ENCODE peak calls at places on chromosomes 6 and 20, in nine cellular contexts. One of them, this sample, is unnamed.

GRCh38 chr20:52577696-52578095 is 386.1 kb upstream of the ZFP64 start:
- DNase-seq in endodermal cell: no peak
- DNase-seq in HEK293T: no peak
- DNase-seq in psoas muscle: no peak
- DNase-seq in T47D: no peak
- DNase-seq in cardiac fibroblast: no peak
- DNase-seq in activated gamma-delta T cell treated with Interleukin-2 at 50 U/mL for 16 hours: no peak
- DNase-seq in non-pigmented ciliary epithelial cell: no peak
- DNase-seq in dermis blood vessel endothelial cell: no peak
- DNase-seq in this sample: no peak

GRCh38 chr20:13898012-13898612 is 92.3 kb downstream of the SEL1L2 start:
- DNase-seq in endodermal cell: no peak
- DNase-seq in HEK293T: peak
- DNase-seq in psoas muscle: no peak
- DNase-seq in T47D: peak
- DNase-seq in cardiac fibroblast: no peak
- DNase-seq in activated gamma-delta T cell treated with Interleukin-2 at 50 U/mL for 16 hours: no peak
- DNase-seq in non-pigmented ciliary epithelial cell: no peak
- DNase-seq in dermis blood vessel endothelial cell: no peak
- DNase-seq in this sample: no peak

GRCh38 chr6:5645275-5645674 is 361.4 kb downstream of the NRN1 start:
- DNase-seq in endodermal cell: no peak
- DNase-seq in HEK293T: no peak
- DNase-seq in psoas muscle: no peak
- DNase-seq in T47D: no peak
- DNase-seq in cardiac fibroblast: no peak
- DNase-seq in activated gamma-delta T cell treated with Interleukin-2 at 50 U/mL for 16 hours: no peak
- DNase-seq in non-pigmented ciliary epithelial cell: no peak
- DNase-seq in dermis blood vessel endothelial cell: no peak
- DNase-seq in this sample: no peak

GRCh38 chr20:33663161-33664084 is 1.3 kb downstream of the C20orf144 start:
- DNase-seq in endodermal cell: peak
- DNase-seq in HEK293T: peak
- DNase-seq in psoas muscle: peak
- DNase-seq in T47D: peak
- DNase-seq in cardiac fibroblast: peak
- DNase-seq in activated gamma-delta T cell treated with Interleukin-2 at 50 U/mL for 16 hours: peak
- DNase-seq in non-pigmented ciliary epithelial cell: no peak
- DNase-seq in dermis blood vessel endothelial cell: peak
- DNase-seq in this sample: peak

GRCh38 chr6:129989396-129989795 is 29.0 kb upstream of the L3MBTL3 start:
- DNase-seq in endodermal cell: no peak
- DNase-seq in HEK293T: no peak
- DNase-seq in psoas muscle: no peak
- DNase-seq in T47D: no peak
- DNase-seq in cardiac fibroblast: no peak
- DNase-seq in activated gamma-delta T cell treated with Interleukin-2 at 50 U/mL for 16 hours: no peak
- DNase-seq in non-pigmented ciliary epithelial cell: no peak
- DNase-seq in dermis blood vessel endothelial cell: no peak
- DNase-seq in this sample: no peak

GRCh38 chr6:71250050-71250689 is 38.4 kb upstream of the OGFRL1 start:
- DNase-seq in endodermal cell: no peak
- DNase-seq in HEK293T: no peak
- DNase-seq in psoas muscle: no peak
- DNase-seq in T47D: no peak
- DNase-seq in cardiac fibroblast: peak
- DNase-seq in activated gamma-delta T cell treated with Interleukin-2 at 50 U/mL for 16 hours: no peak
- DNase-seq in non-pigmented ciliary epithelial cell: peak
- DNase-seq in dermis blood vessel endothelial cell: peak
- DNase-seq in this sample: no peak

GRCh38 chr6:34028691-34029360 is 117.1 kb downstream of the GRM4 start:
- DNase-seq in endodermal cell: no peak
- DNase-seq in HEK293T: no peak
- DNase-seq in psoas muscle: no peak
- DNase-seq in T47D: no peak
- DNase-seq in cardiac fibroblast: no peak
- DNase-seq in activated gamma-delta T cell treated with Interleukin-2 at 50 U/mL for 16 hours: no peak
- DNase-seq in non-pigmented ciliary epithelial cell: no peak
- DNase-seq in dermis blood vessel endothelial cell: no peak
- DNase-seq in this sample: no peak

GRCh38 chr6:116406678-116407345 is 36.1 kb downstream of the DSE start:
- DNase-seq in endodermal cell: no peak
- DNase-seq in HEK293T: no peak
- DNase-seq in psoas muscle: no peak
- DNase-seq in T47D: no peak
- DNase-seq in cardiac fibroblast: peak
- DNase-seq in activated gamma-delta T cell treated with Interleukin-2 at 50 U/mL for 16 hours: no peak
- DNase-seq in non-pigmented ciliary epithelial cell: no peak
- DNase-seq in dermis blood vessel endothelial cell: no peak
- DNase-seq in this sample: no peak

GRCh38 chr20:2752631-2753455 is 47.6 kb downstream of the CPXM1 start:
- DNase-seq in endodermal cell: peak
- DNase-seq in HEK293T: peak
- DNase-seq in psoas muscle: no peak
- DNase-seq in T47D: no peak
- DNase-seq in cardiac fibroblast: peak
- DNase-seq in activated gamma-delta T cell treated with Interleukin-2 at 50 U/mL for 16 hours: peak
- DNase-seq in non-pigmented ciliary epithelial cell: no peak
- DNase-seq in dermis blood vessel endothelial cell: peak
- DNase-seq in this sample: no peak

GRCh38 chr6:39684790-39685485 is 40.3 kb downstream of the KIF6 start:
- DNase-seq in endodermal cell: no peak
- DNase-seq in HEK293T: no peak
- DNase-seq in psoas muscle: no peak
- DNase-seq in T47D: peak
- DNase-seq in cardiac fibroblast: no peak
- DNase-seq in activated gamma-delta T cell treated with Interleukin-2 at 50 U/mL for 16 hours: no peak
- DNase-seq in non-pigmented ciliary epithelial cell: no peak
- DNase-seq in dermis blood vessel endothelial cell: no peak
- DNase-seq in this sample: no peak

GRCh38 chr6:33249732-33250625 is 21.7 kb downstream of the VPS52 start:
- DNase-seq in endodermal cell: no peak
- DNase-seq in HEK293T: no peak
- DNase-seq in psoas muscle: no peak
- DNase-seq in T47D: no peak
- DNase-seq in cardiac fibroblast: peak
- DNase-seq in activated gamma-delta T cell treated with Interleukin-2 at 50 U/mL for 16 hours: no peak
- DNase-seq in non-pigmented ciliary epithelial cell: peak
- DNase-seq in dermis blood vessel endothelial cell: peak
- DNase-seq in this sample: no peak

GRCh38 chr6:157060440-157060949 is 262.8 kb downstream of the TMEM242 start:
- DNase-seq in endodermal cell: no peak
- DNase-seq in HEK293T: no peak
- DNase-seq in psoas muscle: no peak
- DNase-seq in T47D: no peak
- DNase-seq in cardiac fibroblast: no peak
- DNase-seq in activated gamma-delta T cell treated with Interleukin-2 at 50 U/mL for 16 hours: no peak
- DNase-seq in non-pigmented ciliary epithelial cell: no peak
- DNase-seq in dermis blood vessel endothelial cell: no peak
- DNase-seq in this sample: no peak

GRCh38 chr20:58497076-58497665 is 18.0 kb downstream of the APCDD1L start:
- DNase-seq in endodermal cell: peak
- DNase-seq in HEK293T: no peak
- DNase-seq in psoas muscle: no peak
- DNase-seq in T47D: no peak
- DNase-seq in cardiac fibroblast: no peak
- DNase-seq in activated gamma-delta T cell treated with Interleukin-2 at 50 U/mL for 16 hours: no peak
- DNase-seq in non-pigmented ciliary epithelial cell: no peak
- DNase-seq in dermis blood vessel endothelial cell: no peak
- DNase-seq in this sample: no peak

GRCh38 chr6:8627085-8627861 is 191.9 kb upstream of the SLC35B3 start:
- DNase-seq in endodermal cell: no peak
- DNase-seq in HEK293T: no peak
- DNase-seq in psoas muscle: no peak
- DNase-seq in T47D: no peak
- DNase-seq in cardiac fibroblast: no peak
- DNase-seq in activated gamma-delta T cell treated with Interleukin-2 at 50 U/mL for 16 hours: no peak
- DNase-seq in non-pigmented ciliary epithelial cell: peak
- DNase-seq in dermis blood vessel endothelial cell: no peak
- DNase-seq in this sample: no peak

GRCh38 chr6:107618672-107619071 is 128.8 kb downstream of the SOBP start:
- DNase-seq in endodermal cell: no peak
- DNase-seq in HEK293T: no peak
- DNase-seq in psoas muscle: no peak
- DNase-seq in T47D: no peak
- DNase-seq in cardiac fibroblast: no peak
- DNase-seq in activated gamma-delta T cell treated with Interleukin-2 at 50 U/mL for 16 hours: peak
- DNase-seq in non-pigmented ciliary epithelial cell: no peak
- DNase-seq in dermis blood vessel endothelial cell: no peak
- DNase-seq in this sample: peak

GRCh38 chr6:15096894-15097837 is 148.7 kb upstream of the JARID2 start:
- DNase-seq in endodermal cell: no peak
- DNase-seq in HEK293T: no peak
- DNase-seq in psoas muscle: no peak
- DNase-seq in T47D: no peak
- DNase-seq in cardiac fibroblast: no peak
- DNase-seq in activated gamma-delta T cell treated with Interleukin-2 at 50 U/mL for 16 hours: no peak
- DNase-seq in non-pigmented ciliary epithelial cell: no peak
- DNase-seq in dermis blood vessel endothelial cell: no peak
- DNase-seq in this sample: no peak

GRCh38 chr20:63863798-63864544 is 1.1 kb upstream of the TPD52L2 start:
- DNase-seq in endodermal cell: peak
- DNase-seq in HEK293T: peak
- DNase-seq in psoas muscle: peak
- DNase-seq in T47D: peak
- DNase-seq in cardiac fibroblast: peak
- DNase-seq in activated gamma-delta T cell treated with Interleukin-2 at 50 U/mL for 16 hours: peak
- DNase-seq in non-pigmented ciliary epithelial cell: peak
- DNase-seq in dermis blood vessel endothelial cell: peak
- DNase-seq in this sample: peak

This sample was measured in effector memory CD8-positive, alpha-beta T cell.